ENCODE peak calls at places on chromosome 4, in nine cellular contexts. Z, K, R, M, Y, W, L, O and N are unnamed samples.

GRCh38 chr4:44845309-44845708 is 119.0 kb upstream of the GNPDA2 start:
- DNase-seq in Z (no peak), K (no peak), R (no peak), M (no peak), Y (no peak), W (no peak), L (no peak), O (no peak), N (no peak)

GRCh38 chr4:8274066-8274652 is 4.6 kb downstream of the HTRA3 start:
- DNase-seq in Z (no peak), K (no peak), R (no peak), M (no peak), Y (no peak), W (no peak), L (no peak), O (no peak), N (no peak)

GRCh38 chr4:1039493-1040343 is 28.3 kb downstream of the FGFRL1 start:
- DNase-seq in Z (no peak), K (peak; percentile 77), R (peak; percentile 76), M (no peak), Y (no peak), W (peak; percentile 72), L (peak; percentile 57), O (peak; percentile 82), N (peak; percentile 62)

GRCh38 chr4:8391972-8392371 is 48.6 kb downstream of the ACOX3 start:
- DNase-seq in Z (no peak), K (peak; percentile 93), R (no peak), M (no peak), Y (no peak), W (peak; percentile 61), L (peak; percentile 48), O (no peak), N (no peak)

GRCh38 chr4:7375427-7375826 is 59.3 kb downstream of the PSAPL1 start:
- DNase-seq in Z (no peak), K (peak; percentile 5), R (no peak), M (no peak), Y (no peak), W (peak; percentile 26), L (no peak), O (no peak), N (no peak)

GRCh38 chr4:153212755-153213154 is 8.5 kb downstream of the TRIM2 start:
- DNase-seq in Z (no peak), K (peak; percentile 48), R (no peak), M (no peak), Y (no peak), W (no peak), L (no peak), O (peak; percentile 84), N (no peak)

GRCh38 chr4:158819942-158820786 is 51.3 kb downstream of the FNIP2 start:
- DNase-seq in Z (no peak), K (no peak), R (no peak), M (no peak), Y (no peak), W (no peak), L (no peak), O (no peak), N (no peak)

GRCh38 chr4:176156656-176157055 is 38.7 kb downstream of the SPATA4 start:
- DNase-seq in Z (no peak), K (peak; percentile 33), R (no peak), M (no peak), Y (no peak), W (no peak), L (no peak), O (no peak), N (no peak)

GRCh38 chr4:27154706-27155105 is 294.1 kb downstream of the STIM2 start:
- DNase-seq in Z (no peak), K (peak; percentile 88), R (no peak), M (no peak), Y (no peak), W (no peak), L (no peak), O (no peak), N (no peak)

GRCh38 chr4:111652206-111652605 is 493.0 kb upstream of the FAM241A start:
- DNase-seq in Z (no peak), K (peak; percentile 31), R (no peak), M (no peak), Y (no peak), W (no peak), L (no peak), O (no peak), N (no peak)

GRCh38 chr4:15042529-15043167 is 40.4 kb downstream of the CPEB2 start:
- DNase-seq in Z (no peak), K (no peak), R (no peak), M (no peak), Y (no peak), W (no peak), L (no peak), O (no peak), N (no peak)

GRCh38 chr4:127006509-127006908 is 626.2 kb upstream of the INTU start:
- DNase-seq in Z (no peak), K (peak; percentile 32), R (no peak), M (no peak), Y (no peak), W (no peak), L (no peak), O (peak; percentile 3), N (no peak)

GRCh38 chr4:81527115-81527514 is 55.4 kb upstream of the RASGEF1B start:
- DNase-seq in Z (no peak), K (no peak), R (no peak), M (no peak), Y (no peak), W (no peak), L (no peak), O (no peak), N (no peak)

GRCh38 chr4:24890561-24890960 is 22.3 kb downstream of the CCDC149 start:
- DNase-seq in Z (no peak), K (no peak), R (no peak), M (no peak), Y (no peak), W (no peak), L (no peak), O (no peak), N (no peak)

GRCh38 chr4:6245246-6246169 is 24.1 kb upstream of the WFS1 start:
- DNase-seq in Z (no peak), K (peak; percentile 43), R (peak; percentile 74), M (peak; percentile 47), Y (no peak), W (no peak), L (no peak), O (no peak), N (peak; percentile 64)

GRCh38 chr4:66216252-66216651 is 546.0 kb upstream of the EPHA5 start:
- DNase-seq in Z (no peak), K (no peak), R (no peak), M (no peak), Y (no peak), W (no peak), L (no peak), O (no peak), N (no peak)

GRCh38 chr4:113145519-113146291 is 96.3 kb downstream of the ANK2 start:
- DNase-seq in Z (no peak), K (no peak), R (peak; percentile 60), M (no peak), Y (no peak), W (no peak), L (no peak), O (peak; percentile 29), N (peak; percentile 64)

GRCh38 chr4:31058656-31059055 is 338.5 kb downstream of the PCDH7 start:
- DNase-seq in Z (no peak), K (no peak), R (no peak), M (no peak), Y (no peak), W (no peak), L (no peak), O (no peak), N (no peak)

GRCh38 chr4:133594246-133595207 is 445.4 kb downstream of the PCDH10 start:
- DNase-seq in Z (no peak), K (no peak), R (no peak), M (no peak), Y (no peak), W (no peak), L (no peak), O (no peak), N (no peak)

GRCh38 chr4:8522160-8523120 is 57.8 kb upstream of the GPR78 start:
- DNase-seq in Z (no peak), K (no peak), R (no peak), M (no peak), Y (no peak), W (no peak), L (no peak), O (no peak), N (no peak)

GRCh38 chr4:185726931-185727330 is 85.1 kb downstream of the SORBS2 start:
- DNase-seq in Z (no peak), K (no peak), R (no peak), M (no peak), Y (no peak), W (no peak), L (no peak), O (no peak), N (no peak)

GRCh38 chr4:85762204-85762884 is 287.4 kb downstream of the ARHGAP24 start:
- DNase-seq in Z (no peak), K (peak; percentile 94), R (no peak), M (no peak), Y (no peak), W (no peak), L (no peak), O (no peak), N (no peak)

GRCh38 chr4:153553820-153554173 is 87.6 kb downstream of the TMEM131L start:
- DNase-seq in Z (no peak), K (no peak), R (no peak), M (no peak), Y (no peak), W (no peak), L (no peak), O (no peak), N (no peak)

GRCh38 chr4:98260047-98260578 is 1.1 kb upstream of the RAP1GDS1 start:
- DNase-seq in Z (peak; percentile 62), K (peak; percentile 55), R (peak; percentile 54), M (peak; percentile 34), Y (peak; percentile 1), W (peak; percentile 54), L (peak; percentile 45), O (peak; percentile 61), N (peak; percentile 75)

GRCh38 chr4:166128452-166128851 is 255.4 kb downstream of the TLL1 start:
- DNase-seq in Z (no peak), K (peak; percentile 57), R (peak; percentile 6), M (no peak), Y (no peak), W (no peak), L (no peak), O (no peak), N (no peak)